ENCODE peak calls at places on chromosomes 12 and 14, in six cellular contexts. U is body of pancreas, J is heart left ventricle, C is lower leg skin, L is lung, R is AG04450. X is an unnamed sample.

GRCh38 chr12:3683670-3684069 is 69.2 kb downstream of the CRACR2A start:
- DNase-seq in U (no peak), J (no peak), C (no peak), L (no peak), R (no peak), X (no peak)

GRCh38 chr12:132600048-132601032 is 10.0 kb downstream of the LRCOL1 start:
- DNase-seq in U (peak), J (peak), C (peak), L (peak), R (no peak), X (peak)

GRCh38 chr12:69345742-69346141 is 2.4 kb upstream of the LYZ start:
- DNase-seq in U (no peak), J (no peak), C (no peak), L (no peak), R (no peak), X (no peak)

GRCh38 chr12:57124259-57124877 is 3.9 kb upstream of the LRP1 start:
- DNase-seq in U (peak), J (peak), C (peak), L (peak), R (no peak), X (peak)

GRCh38 chr12:118336123-118336522 is 36.6 kb downstream of the TAOK3 start:
- DNase-seq in U (no peak), J (no peak), C (no peak), L (no peak), R (no peak), X (no peak)

GRCh38 chr12:95215925-95216324 is 1.3 kb downstream of the FGD6 start:
- DNase-seq in U (no peak), J (no peak), C (no peak), L (no peak), R (no peak), X (no peak)

GRCh38 chr14:89400529-89400928 is 16.5 kb downstream of the FOXN3 start:
- DNase-seq in U (no peak), J (no peak), C (no peak), L (no peak), R (no peak), X (no peak)

GRCh38 chr14:53570411-53571387 is 385.9 kb downstream of the BMP4 start:
- DNase-seq in U (no peak), J (no peak), C (no peak), L (no peak), R (no peak), X (no peak)

GRCh38 chr14:22978873-22979671 is 3.3 kb downstream of the AJUBA start:
- DNase-seq in U (no peak), J (no peak), C (peak), L (no peak), R (no peak), X (no peak)

GRCh38 chr12:95037906-95038305 is 34.4 kb upstream of the NDUFA12 start:
- DNase-seq in U (no peak), J (no peak), C (no peak), L (no peak), R (no peak), X (no peak)

GRCh38 chr14:89503458-89503996 is 86.5 kb upstream of the FOXN3 start:
- DNase-seq in U (no peak), J (no peak), C (no peak), L (no peak), R (no peak), X (no peak)

GRCh38 chr14:88002421-88002820 is 2.5 kb upstream of the GPR65 start:
- DNase-seq in U (no peak), J (no peak), C (no peak), L (no peak), R (no peak), X (no peak)

GRCh38 chr12:64742371-64742770 is 16.8 kb downstream of the GNS start:
- DNase-seq in U (no peak), J (no peak), C (no peak), L (no peak), R (no peak), X (no peak)

GRCh38 chr12:2795291-2796186 is 769 bp downstream of the FKBP4 start:
- DNase-seq in U (peak), J (peak), C (peak), L (peak), R (no peak), X (peak)

GRCh38 chr12:46071335-46071734 is 81.0 kb upstream of the SCAF11 start:
- DNase-seq in U (no peak), J (no peak), C (no peak), L (no peak), R (no peak), X (peak)

GRCh38 chr14:30874120-30874998 is at the start of gene COCH:
- DNase-seq in U (peak), J (peak), C (no peak), L (no peak), R (no peak), X (peak)

GRCh38 chr14:74913986-74914573 is 9.0 kb downstream of the RPS6KL1 start:
- DNase-seq in U (peak), J (peak), C (peak), L (peak), R (peak), X (peak)

DNA sequence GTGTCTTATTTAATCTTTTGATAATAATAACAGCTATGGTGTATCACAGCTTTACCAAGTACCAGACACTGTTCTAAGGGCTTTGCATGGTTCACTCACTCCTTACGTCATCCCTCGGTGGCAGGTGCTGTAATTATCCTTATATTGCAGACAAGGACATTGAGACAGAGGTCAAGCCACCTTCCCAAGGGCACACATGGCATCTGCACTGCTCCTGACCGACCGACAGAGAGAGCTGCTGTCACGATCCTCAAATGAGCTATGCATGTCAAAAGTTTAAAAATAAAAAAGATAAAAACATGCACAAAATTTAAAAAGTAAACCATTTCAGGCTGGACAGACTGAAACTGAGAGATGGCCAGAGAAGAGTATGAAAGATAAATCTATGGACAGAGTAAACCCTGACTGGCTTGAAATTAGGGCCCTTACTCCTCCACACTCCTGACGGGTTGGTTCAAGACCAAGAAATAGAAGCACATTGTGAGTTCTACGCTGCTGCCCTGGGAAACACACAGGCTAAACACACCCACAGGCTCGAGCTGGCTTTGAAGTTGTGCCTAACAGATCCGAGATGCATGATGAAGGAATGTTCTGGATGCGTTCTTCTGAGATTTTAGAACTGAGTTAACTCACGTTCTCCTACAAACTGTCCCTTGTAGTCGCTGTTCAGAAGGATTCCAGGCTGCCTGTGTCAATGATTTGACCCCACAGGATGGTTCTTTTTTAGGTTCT is 268.7 kb downstream of the ZFP36L1 start:
- DNase-seq in U (peak), J (no peak), C (peak), L (no peak), R (no peak), X (no peak)
- TF ChIP-seq CTCF in U (peak), J (peak), C (no peak), L (no peak), R (no peak), X (no peak)

GRCh38 chr12:113333877-113334785 is 778 bp downstream of the SLC8B1 start:
- DNase-seq in U (peak), J (peak), C (peak), L (peak), R (no peak), X (peak)

GRCh38 chr12:113334786-113335539 is at the start of gene SLC8B1:
- DNase-seq in U (peak), J (peak), C (peak), L (peak), R (peak), X (peak)

GRCh38 chr12:113332688-113333087 is 2.2 kb downstream of the SLC8B1 start:
- DNase-seq in U (no peak), J (no peak), C (no peak), L (no peak), R (no peak), X (no peak)

GRCh38 chr12:113330505-113330904 is 4.4 kb downstream of the SLC8B1 start:
- DNase-seq in U (no peak), J (no peak), C (no peak), L (no peak), R (no peak), X (no peak)

DNA sequence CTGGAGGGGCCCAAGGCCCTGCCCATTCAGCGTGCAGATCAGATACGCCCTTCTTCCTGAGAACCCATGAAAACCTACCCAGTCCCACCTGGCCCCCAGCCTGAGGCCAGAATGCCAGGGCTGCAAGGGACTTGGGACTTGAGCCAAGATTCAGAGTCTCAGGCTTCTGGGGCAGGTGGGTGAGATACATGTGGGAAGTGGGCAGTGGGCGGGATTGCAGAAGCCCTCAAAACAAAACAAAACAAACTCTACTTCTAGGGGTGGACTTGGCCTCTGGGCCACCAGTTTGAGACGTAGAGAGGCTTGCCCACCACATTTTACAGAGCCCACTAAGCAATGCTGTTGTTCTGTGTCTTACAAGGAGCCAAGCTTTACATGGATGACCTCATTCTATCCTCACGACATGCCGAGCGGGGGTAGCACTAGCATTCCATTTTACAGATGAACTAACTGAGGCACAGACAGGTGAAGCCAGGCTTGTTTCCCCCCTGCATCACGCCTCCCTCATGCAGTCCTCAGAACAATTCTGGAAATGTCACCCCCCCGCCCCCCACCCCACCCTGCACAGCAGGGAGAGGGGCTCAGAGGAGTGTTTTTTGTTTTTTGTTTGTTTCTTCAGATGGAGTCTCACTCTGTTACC is 1.7 kb downstream of the SLC8B1 start:
- DNase-seq in U (peak), J (no peak), C (no peak), L (no peak), R (no peak), X (no peak)
- TF ChIP-seq CTCF in U (no peak), J (no peak), C (no peak), L (no peak), R (no peak), X (no peak)

DNA sequence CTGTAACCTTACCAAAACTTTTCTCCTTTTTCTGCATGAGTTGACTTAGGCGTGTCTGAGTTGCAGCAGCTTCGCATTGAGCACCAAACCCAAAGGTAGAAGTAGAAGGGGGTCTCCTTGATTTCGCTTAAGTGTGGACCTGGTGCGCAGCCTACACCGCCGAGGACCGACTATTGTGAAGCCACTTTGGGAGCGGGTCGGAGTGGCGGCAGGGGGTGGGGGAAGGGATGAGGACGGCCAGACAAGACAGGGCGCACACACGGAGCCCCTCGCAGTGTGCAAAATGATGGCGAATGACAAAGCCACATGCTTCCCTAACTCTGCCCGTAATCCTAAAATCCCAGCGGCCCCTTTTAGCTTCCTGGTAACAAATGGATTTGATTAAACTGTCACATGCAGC is 1.1 kb downstream of the LMO3 start:
- DNase-seq in U (peak), J (no peak), C (no peak), L (peak), R (no peak), X (no peak)
- TF ChIP-seq CTCF in U (no peak), J (no peak), C (no peak), L (no peak), R (no peak), X (no peak)

DNA sequence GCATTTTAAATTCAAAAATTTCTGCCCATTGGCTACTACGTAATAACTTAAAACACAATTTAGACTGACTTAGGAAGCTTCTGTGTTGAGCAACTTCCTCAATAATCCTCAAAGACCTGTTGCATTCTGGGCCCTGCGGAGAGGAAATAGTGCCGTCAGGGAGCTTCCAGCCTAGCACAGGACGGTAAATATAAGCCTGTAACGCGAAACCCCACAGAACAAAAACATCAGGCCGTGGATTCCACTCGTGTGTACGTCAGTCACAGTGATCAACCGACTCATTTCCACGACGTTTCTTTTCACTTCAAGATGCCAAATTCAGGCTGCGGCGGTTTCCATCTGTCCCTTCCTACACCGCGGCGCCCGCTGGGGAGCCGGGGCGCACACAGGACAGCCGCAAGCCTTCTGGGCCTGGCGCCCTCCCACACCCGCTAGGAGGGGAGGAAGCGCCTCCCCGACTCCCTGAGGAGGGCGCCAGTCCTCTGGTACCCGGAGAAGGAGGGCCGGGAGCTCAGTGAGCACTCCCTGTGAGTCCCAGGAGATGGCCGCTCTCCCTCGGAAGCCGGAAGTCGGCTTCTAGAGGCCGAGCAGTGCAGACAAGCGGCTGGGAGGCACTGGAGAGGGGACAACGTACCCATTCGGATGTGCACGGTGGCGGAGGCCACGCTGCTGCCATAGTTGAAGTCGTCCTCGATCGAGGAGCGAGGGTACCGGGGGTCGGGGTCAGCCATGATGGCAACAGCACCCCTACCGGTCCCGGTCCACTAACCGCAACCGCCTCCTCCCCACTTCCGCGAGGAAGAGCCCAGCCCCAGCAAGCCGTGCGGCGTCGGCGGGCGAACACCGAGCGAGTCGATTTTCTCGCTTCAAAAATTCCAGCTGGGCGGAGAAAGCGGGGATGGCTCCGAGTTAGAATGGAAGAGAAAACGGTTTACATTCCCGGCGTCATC is at the start of gene TMBIM4:
- DNase-seq in U (peak), J (peak), C (peak), L (peak), R (peak), X (peak)
- TF ChIP-seq CTCF in U (peak), J (peak), C (no peak), L (no peak), R (peak), X (peak)

DNA sequence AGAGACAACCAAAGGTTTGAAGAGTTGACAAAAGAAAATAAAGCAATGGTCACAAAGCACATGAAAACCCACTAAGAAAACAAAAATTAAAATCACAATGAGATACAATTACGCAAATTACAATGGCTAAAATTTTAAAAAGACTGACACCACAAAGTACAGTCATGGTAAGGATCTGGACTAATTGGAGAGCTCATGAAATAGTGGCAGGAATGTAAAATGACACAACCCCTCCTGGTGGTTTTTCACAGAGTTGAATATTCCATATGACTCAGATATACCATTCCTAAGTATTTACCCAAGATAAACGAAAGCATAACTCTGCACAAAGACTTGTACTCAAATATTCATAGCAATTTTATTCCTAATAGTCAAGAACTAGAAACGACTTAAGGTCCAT is 65.9 kb downstream of the NOVA1 start:
- DNase-seq in U (no peak), J (no peak), C (no peak), L (no peak), R (no peak), X (no peak)
- TF ChIP-seq CTCF in U (no peak), J (no peak), C (no peak), L (no peak), R (peak), X (no peak)

GRCh38 chr14:64760146-64760755 is 56.0 kb downstream of the PLEKHG3 start:
- DNase-seq in U (peak), J (peak), C (no peak), L (peak), R (no peak), X (peak)

GRCh38 chr14:64762044-64763034 is 58.1 kb downstream of the PLEKHG3 start:
- DNase-seq in U (peak), J (peak), C (peak), L (peak), R (peak), X (peak)

GRCh38 chr14:64760916-64761315 is 56.7 kb downstream of the PLEKHG3 start:
- DNase-seq in U (no peak), J (no peak), C (no peak), L (no peak), R (no peak), X (no peak)

GRCh38 chr14:64763089-64763782 is 59.0 kb downstream of the PLEKHG3 start:
- DNase-seq in U (no peak), J (no peak), C (no peak), L (no peak), R (no peak), X (no peak)

GRCh38 chr14:64761441-64762043 is 57.3 kb downstream of the PLEKHG3 start:
- DNase-seq in U (peak), J (no peak), C (no peak), L (no peak), R (no peak), X (peak)
- TF ChIP-seq CTCF in U (peak), J (no peak), C (no peak), L (no peak), R (peak), X (no peak)

GRCh38 chr12:48969847-48970701 is 1.5 kb downstream of the WNT10B start:
- DNase-seq in U (no peak), J (peak), C (no peak), L (no peak), R (no peak), X (no peak)
- TF ChIP-seq CTCF in U (no peak), J (no peak), C (no peak), L (no peak), R (no peak), X (no peak)

GRCh38 chr14:93686313-93686712 is 102.0 kb downstream of the PRIMA1 start:
- DNase-seq in U (no peak), J (no peak), C (no peak), L (no peak), R (no peak), X (no peak)

GRCh38 chr14:93688239-93688666 is 100.0 kb downstream of the PRIMA1 start:
- DNase-seq in U (no peak), J (no peak), C (no peak), L (no peak), R (no peak), X (no peak)

GRCh38 chr14:93693914-93694313 is 94.4 kb downstream of the PRIMA1 start:
- DNase-seq in U (no peak), J (no peak), C (no peak), L (no peak), R (no peak), X (no peak)

GRCh38 chr14:93688794-93689193 is 99.5 kb downstream of the PRIMA1 start:
- DNase-seq in U (no peak), J (no peak), C (no peak), L (no peak), R (no peak), X (no peak)

GRCh38 chr14:93691042-93691780 is 97.1 kb downstream of the PRIMA1 start:
- DNase-seq in U (no peak), J (no peak), C (no peak), L (no peak), R (no peak), X (no peak)
- TF ChIP-seq CTCF in U (no peak), J (no peak), C (no peak), L (no peak), R (no peak), X (no peak)

DNA sequence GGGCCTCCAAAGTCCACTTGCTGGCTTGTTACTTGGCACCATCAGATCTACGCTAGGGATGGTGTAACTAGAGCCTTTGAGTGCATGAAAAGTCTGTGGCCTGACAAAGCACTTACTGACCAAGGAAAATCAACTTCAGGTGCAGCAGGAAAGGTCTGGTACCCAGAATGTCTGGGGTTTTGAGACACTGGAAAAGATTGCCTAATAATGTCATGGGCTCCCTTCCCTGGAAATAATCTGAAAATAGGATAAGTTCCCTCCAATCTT is 106.7 kb downstream of the ZFP36L1 start:
- DNase-seq in U (no peak), J (no peak), C (no peak), L (no peak), R (no peak), X (no peak)
- TF ChIP-seq CTCF in U (no peak), J (no peak), C (no peak), L (no peak), R (no peak), X (no peak)